ENCODE peak calls at places on chromosomes 2 and 18, in nine cellular contexts. T, H, M, D, Z, B, O, Q and F are unnamed samples.

GRCh38 chr18:64416990-64417389 is 268.1 kb upstream of the LINC00305 start:
- DNase-seq in M (no peak), Z (no peak), H (no peak), B (no peak), D (no peak), O (no peak), Q (no peak), T (no peak), F (no peak)

GRCh38 chr2:58339548-58340243 is 98.6 kb upstream of the FANCL start:
- DNase-seq in Q (no peak), T (no peak), O (no peak), B (no peak), M (no peak), H (no peak), D (no peak), Z (no peak), F (no peak)

GRCh38 chr2:231189571-231190495 is 8.6 kb upstream of the ARMC9 start:
- DNase-seq in O (peak; percentile 52), B (peak; percentile 61), M (no peak), T (no peak), Q (peak; percentile 15), Z (peak; percentile 16), D (peak; percentile 77), H (peak; percentile 66), F (peak; percentile 44)

GRCh38 chr2:169106563-169107545 is 37.5 kb downstream of the DHRS9 start:
- DNase-seq in B (no peak), Q (no peak), O (no peak), H (no peak), M (no peak), Z (no peak), T (no peak), D (no peak), F (no peak)

GRCh38 chr2:181461056-181461630 is 4.0 kb downstream of the ITGA4 start:
- DNase-seq in T (no peak), D (no peak), B (no peak), Q (peak; percentile 38), Z (peak; percentile 10), O (no peak), H (no peak), M (no peak), F (no peak)

GRCh38 chr18:41323044-41323443 is 632.0 kb upstream of the PIK3C3 start:
- DNase-seq in Q (no peak), Z (no peak), B (no peak), O (no peak), M (no peak), H (peak; percentile 39), D (peak; percentile 39), T (no peak), F (no peak)

GRCh38 chr2:118460425-118460824 is 372.2 kb downstream of the INSIG2 start:
- DNase-seq in M (no peak), D (no peak), T (no peak), Z (no peak), B (no peak), O (no peak), H (no peak), Q (no peak), F (no peak)

GRCh38 chr2:239991689-239992314 is 33.3 kb downstream of the NDUFA10 start:
- DNase-seq in H (peak; percentile 79), Z (no peak), O (no peak), T (peak; percentile 63), B (peak; percentile 63), Q (no peak), D (peak; percentile 80), M (peak; percentile 60), F (no peak)

GRCh38 chr2:142042536-142043199 is 88.1 kb downstream of the LRP1B start:
- DNase-seq in H (no peak), T (no peak), B (no peak), D (no peak), Z (no peak), Q (no peak), M (no peak), O (no peak), F (no peak)

GRCh38 chr2:20424300-20425290 is 22.3 kb upstream of the RHOB start:
- DNase-seq in O (peak; percentile 46), Q (peak; percentile 55), M (no peak), B (no peak), D (peak; percentile 97), Z (peak; percentile 67), H (peak; percentile 84), T (peak; percentile 57), F (peak; percentile 47)

GRCh38 chr2:111121873-111122630 is 1.3 kb downstream of the BCL2L11 start:
- DNase-seq in H (peak; percentile 94), Q (peak; percentile 81), T (peak; percentile 91), D (peak; percentile 89), B (peak; percentile 98), O (peak; percentile 91), Z (peak; percentile 91), M (peak; percentile 86), F (peak; percentile 91)

GRCh38 chr2:46164581-46165301 is 132.5 kb upstream of the EPAS1 start:
- DNase-seq in Z (peak; percentile 66), Q (peak; percentile 20), M (peak; percentile 88), B (no peak), D (peak; percentile 96), O (peak; percentile 62), H (peak; percentile 100), T (no peak), F (peak; percentile 72)

DNA sequence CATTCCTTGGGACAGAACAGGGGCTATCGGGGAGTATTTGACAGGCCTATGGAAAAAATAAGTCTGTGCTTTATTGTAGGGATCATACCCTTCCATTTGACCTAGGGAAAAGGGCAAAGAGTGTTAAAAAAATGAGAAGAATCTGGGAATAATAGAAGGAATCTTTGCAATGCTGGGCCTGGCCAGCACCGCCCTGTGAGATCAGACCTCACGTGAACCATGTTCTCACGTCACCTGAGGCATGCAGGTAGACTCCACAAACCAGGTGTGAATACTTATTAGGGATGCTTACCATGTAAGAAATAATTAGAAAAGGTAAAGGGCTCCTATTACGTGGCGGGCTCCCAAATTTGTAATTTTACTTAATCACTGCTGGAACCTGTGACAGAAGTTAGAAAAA is 177.5 kb upstream of the GATA6 start:
- DNase-seq in H (no peak), D (no peak), M (peak; percentile 33), T (no peak), O (no peak), Z (no peak), B (no peak), Q (no peak), F (no peak)
- H3K4me1 ChIP-seq in H (peaks cover 40% of the 10 kb centered on the region), D (no peaks in the 10 kb centered on the region), M (peaks cover 16% of the 10 kb centered on the region), T (no peaks in the 10 kb centered on the region), O (peaks cover 32% of the 10 kb centered on the region), Z (no peaks in the 10 kb centered on the region), B (peaks cover 16% of the 10 kb centered on the region), Q (no peaks in the 10 kb centered on the region), F (peaks cover 3% of the 10 kb centered on the region)

GRCh38 chr2:113878743-113879142 is 11.1 kb upstream of the ACTR3 start:
- DNase-seq in O (no peak), D (no peak), Q (no peak), T (peak; percentile 17), M (no peak), H (no peak), B (no peak), Z (no peak), F (no peak)
- TF ChIP-seq CTCF in O (no peak), D (no peak), Q (no peak), T (no peak), M (no peak), H (no peak), B (no peak), Z (no peak), F (no peak)

GRCh38 chr2:54419855-54420550 is 36.1 kb upstream of the SPTBN1 start:
- DNase-seq in D (no peak), T (no peak), B (no peak), M (no peak), Z (no peak), Q (no peak), H (no peak), O (no peak), F (no peak)
- H3K4me1 ChIP-seq in D (peaks cover 4% of the 10 kb centered on the region), T (no peaks in the 10 kb centered on the region), B (no peaks in the 10 kb centered on the region), M (no peaks in the 10 kb centered on the region), Z (no peaks in the 10 kb centered on the region), Q (no peaks in the 10 kb centered on the region), H (no peaks in the 10 kb centered on the region), O (peaks cover 6% of the 10 kb centered on the region), F (no peaks in the 10 kb centered on the region)

GRCh38 chr2:139478191-139478914 is 698.2 kb upstream of the NXPH2 start:
- DNase-seq in D (no peak), Z (no peak), O (no peak), H (no peak), T (no peak), B (no peak), M (peak; percentile 0), Q (no peak), F (no peak)
- TF ChIP-seq CTCF in D (no peak), Z (no peak), O (no peak), H (no peak), T (peak; percentile 46), B (peak; percentile 16), M (no peak), Q (no peak), F (no peak)

GRCh38 chr2:38095996-38096861 is 20.3 kb upstream of the CYP1B1 start:
- DNase-seq in O (no peak), M (peak; percentile 66), Q (no peak), T (no peak), B (peak; percentile 7), H (peak; percentile 57), Z (no peak), D (no peak), F (no peak)
- H3K4me1 ChIP-seq in O (peaks cover 50% of the 10 kb centered on the region), M (peaks cover 52% of the 10 kb centered on the region), Q (no peaks in the 10 kb centered on the region), T (no peaks in the 10 kb centered on the region), B (peaks cover 37% of the 10 kb centered on the region), H (no peaks in the 10 kb centered on the region), Z (peaks cover 4% of the 10 kb centered on the region), D (peaks cover 21% of the 10 kb centered on the region), F (peaks cover 4% of the 10 kb centered on the region)

GRCh38 chr2:60313470-60314172 is 239.8 kb downstream of the BCL11A start:
- DNase-seq in H (no peak), M (no peak), B (no peak), Q (peak; percentile 48), Z (no peak), D (no peak), T (no peak), O (no peak), F (no peak)
- TF ChIP-seq CTCF in H (no peak), M (no peak), B (no peak), Q (no peak), Z (no peak), D (no peak), T (no peak), O (no peak), F (no peak)

DNA sequence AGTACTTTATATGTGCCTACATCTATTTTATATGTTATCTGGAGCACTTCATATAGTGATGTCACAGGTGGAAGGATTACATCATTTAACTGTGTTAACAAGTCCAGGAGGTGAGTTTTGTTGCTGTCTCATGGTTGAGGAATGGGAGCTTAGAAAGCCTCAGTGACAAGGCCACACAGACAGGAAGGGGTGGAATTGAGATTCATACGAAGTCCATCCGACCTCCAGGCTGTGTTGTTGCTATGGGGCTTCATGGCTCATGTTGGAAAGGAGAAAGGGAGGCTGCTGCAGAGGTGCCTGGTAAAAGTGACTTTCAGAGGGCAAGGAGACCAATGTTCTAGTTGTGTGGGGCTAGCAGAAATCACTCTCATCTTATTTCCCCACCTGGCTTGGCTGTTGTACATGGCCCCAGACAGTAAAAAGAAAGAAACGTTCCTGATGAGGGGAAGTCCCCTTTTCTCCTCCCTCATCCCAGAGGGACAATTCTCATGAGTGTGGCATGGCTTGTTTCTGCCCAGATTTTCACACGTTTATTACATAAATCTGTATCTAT is 31.0 kb upstream of the GREB1 start:
- DNase-seq in B (no peak), M (peak; percentile 42), T (no peak), H (no peak), Z (no peak), D (no peak), Q (no peak), O (no peak), F (no peak)
- H3K4me1 ChIP-seq in B (peaks cover 23% of the 10 kb centered on the region), M (peaks cover 8% of the 10 kb centered on the region), T (no peaks in the 10 kb centered on the region), H (peaks cover 22% of the 10 kb centered on the region), Z (no peaks in the 10 kb centered on the region), D (no peaks in the 10 kb centered on the region), Q (no peaks in the 10 kb centered on the region), O (peaks cover 20% of the 10 kb centered on the region), F (no peaks in the 10 kb centered on the region)